ENCODE peak calls at places on chromosomes 13 and 19, in nine cellular contexts. Z is adrenal gland, S is RWPE1, R is progenitor cell of endocrine pancreas, K is cardiac fibroblast, C is foreskin fibroblast, O is HFFc6, P is cardiac muscle cell, G is neural progenitor cell. F is an unnamed sample.
A peak's percentile ranks its signal among the peaks of the same experiment; 100 is the strongest.

GRCh38 chr19:35290381-35291135 is 1.4 kb upstream of the MAG start:
- DNase-seq in Z (no peak), S (no peak), R (no peak), K (no peak), C (no peak), O (no peak), P (no peak), G (no peak), F (no peak)

GRCh38 chr13:27522847-27523246 is 72.5 kb upstream of the MTIF3 start:
- DNase-seq in Z (no peak), S (no peak), R (no peak), K (no peak), C (no peak), O (no peak), P (no peak), G (no peak), F (no peak)

GRCh38 chr13:44792096-44792495 is 197.2 kb downstream of the NUFIP1 start:
- DNase-seq in Z (no peak), S (no peak), R (no peak), K (no peak), C (no peak), O (no peak), P (no peak), G (no peak), F (no peak)

GRCh38 chr19:58563034-58563573 is 4.7 kb upstream of the UBE2M start:
- DNase-seq in Z (no peak), S (no peak), R (no peak), K (peak; percentile 19), C (peak; percentile 46), O (no peak), P (peak; percentile 21), G (no peak), F (no peak)

GRCh38 chr19:6223461-6224307 is 56.1 kb downstream of the MLLT1 start:
- DNase-seq in Z (peak; percentile 73), S (no peak), R (no peak), K (no peak), C (no peak), O (no peak), P (no peak), G (no peak), F (no peak)

GRCh38 chr13:99981115-99982020 is at the start of gene ZIC2:
- DNase-seq in Z (peak; percentile 22), S (no peak), R (no peak), K (no peak), C (peak; percentile 55), O (peak; percentile 11), P (peak; percentile 34), G (peak; percentile 96), F (no peak)

GRCh38 chr13:99191900-99192399 is 8.7 kb upstream of the UBAC2 start:
- DNase-seq in Z (no peak), S (no peak), R (no peak), K (peak; percentile 11), C (peak; percentile 72), O (peak; percentile 4), P (peak; percentile 8), G (peak; percentile 16), F (no peak)

GRCh38 chr13:28181413-28181812 is 43.1 kb downstream of the PAN3 start:
- DNase-seq in Z (no peak), S (peak; percentile 68), R (no peak), K (peak; percentile 15), C (peak; percentile 76), O (peak; percentile 92), P (peak; percentile 20), G (no peak), F (no peak)

GRCh38 chr13:40580566-40581276 is 85.7 kb downstream of the FOXO1 start:
- DNase-seq in Z (no peak), S (no peak), R (no peak), K (peak; percentile 39), C (no peak), O (no peak), P (peak; percentile 28), G (no peak), F (no peak)

GRCh38 chr13:40579535-40579934 is 86.9 kb downstream of the FOXO1 start:
- DNase-seq in Z (no peak), S (no peak), R (no peak), K (no peak), C (no peak), O (no peak), P (no peak), G (no peak), F (no peak)

GRCh38 chr13:40581277-40581579 is 85.2 kb downstream of the FOXO1 start:
- DNase-seq in Z (no peak), S (no peak), R (no peak), K (no peak), C (no peak), O (no peak), P (no peak), G (no peak), F (no peak)

GRCh38 chr13:40576369-40576768 is 90.1 kb downstream of the FOXO1 start:
- DNase-seq in Z (no peak), S (no peak), R (no peak), K (no peak), C (no peak), O (no peak), P (no peak), G (no peak), F (no peak)

DNA sequence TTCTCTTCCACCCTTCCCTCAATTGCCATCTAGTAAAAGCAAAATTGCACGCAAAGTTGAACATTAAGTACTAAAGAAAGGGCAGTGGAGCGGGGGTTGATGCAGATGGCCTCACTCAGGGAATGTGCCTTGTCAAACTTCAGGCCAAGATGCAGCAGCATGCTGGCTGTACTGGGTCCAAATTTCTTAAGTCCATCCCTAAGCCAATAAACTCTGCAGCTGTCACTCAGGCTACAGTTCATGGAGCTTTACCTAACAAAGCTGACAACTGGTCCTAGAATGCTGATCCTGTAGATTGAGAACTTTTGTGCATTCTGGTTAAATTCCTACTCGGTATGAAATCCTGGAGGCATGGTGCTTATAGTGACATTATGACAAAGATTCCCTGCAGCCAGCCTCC is 88.4 kb downstream of the FOXO1 start:
- DNase-seq in Z (no peak), S (no peak), R (no peak), K (no peak), C (no peak), O (no peak), P (no peak), G (no peak), F (no peak)
- TF ChIP-seq CTCF in Z (no peak), S (no peak), R (no peak), K (no peak), C (no peak), O (no peak), P (no peak), G (no peak), F (no peak)

GRCh38 chr19:51294977-51295375 is 16.5 kb upstream of the IGLON5 start:
- DNase-seq in Z (no peak), S (no peak), R (no peak), K (no peak), C (no peak), O (no peak), P (no peak), G (no peak), F (no peak)

GRCh38 chr19:51296331-51297093 is 14.9 kb upstream of the IGLON5 start:
- DNase-seq in Z (no peak), S (no peak), R (no peak), K (no peak), C (no peak), O (no peak), P (peak; percentile 19), G (peak; percentile 33), F (no peak)

GRCh38 chr19:51297406-51297805 is 14.0 kb upstream of the IGLON5 start:
- DNase-seq in Z (no peak), S (no peak), R (no peak), K (no peak), C (no peak), O (no peak), P (no peak), G (no peak), F (no peak)

GRCh38 chr19:51294211-51294976 is 17.1 kb upstream of the IGLON5 start:
- DNase-seq in Z (no peak), S (no peak), R (no peak), K (no peak), C (no peak), O (no peak), P (no peak), G (peak; percentile 27), F (no peak)

DNA sequence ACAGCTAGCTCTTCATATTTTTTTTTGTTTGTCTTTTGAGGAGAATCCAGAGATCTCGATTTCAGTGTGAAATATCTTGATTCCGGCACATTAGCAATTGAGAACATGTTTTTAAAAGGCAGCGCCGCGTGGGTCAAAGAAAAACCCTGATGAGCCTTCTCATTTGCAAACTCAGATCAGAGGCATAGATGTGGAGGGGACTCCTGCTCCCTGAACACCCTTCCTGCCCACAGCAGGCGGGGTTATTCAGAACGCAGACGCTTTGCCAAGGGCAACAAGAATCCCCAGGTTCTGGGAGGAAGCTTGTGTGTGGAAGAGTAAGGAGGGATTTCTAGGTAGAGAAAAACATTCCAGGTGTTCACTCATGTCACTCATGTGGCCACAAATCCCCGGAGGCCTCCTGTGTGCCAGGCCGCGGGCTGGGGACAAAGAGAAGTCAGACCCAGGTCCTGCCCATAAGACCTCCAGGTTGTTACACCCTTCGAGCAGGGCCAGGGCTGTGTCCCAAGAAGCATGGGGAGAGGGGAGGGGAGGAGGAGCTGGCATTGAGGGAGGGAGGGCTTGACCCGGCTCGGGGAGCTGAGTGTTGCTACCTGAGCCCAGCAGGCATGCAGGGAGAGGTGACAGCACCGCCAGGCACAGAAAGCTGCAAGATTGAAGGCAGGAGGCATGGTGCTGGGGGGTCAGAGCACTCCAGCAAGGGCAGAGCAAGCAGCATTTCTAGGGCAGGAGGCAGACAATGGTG is 15.9 kb upstream of the IGLON5 start:
- DNase-seq in Z (no peak), S (no peak), R (no peak), K (no peak), C (no peak), O (no peak), P (no peak), G (peak; percentile 30), F (no peak)
- TF ChIP-seq CTCF in Z (no peak), S (no peak), R (no peak), K (no peak), C (no peak), O (no peak), P (no peak), G (no peak), F (no peak)

GRCh38 chr13:39415003-39415402 is 188.0 kb downstream of the LHFPL6 start:
- DNase-seq in Z (no peak), S (no peak), R (no peak), K (peak; percentile 96), C (peak; percentile 33), O (no peak), P (peak; percentile 96), G (no peak), F (peak; percentile 10)

GRCh38 chr13:39414339-39414738 is 188.7 kb downstream of the LHFPL6 start:
- DNase-seq in Z (no peak), S (no peak), R (no peak), K (no peak), C (no peak), O (no peak), P (no peak), G (no peak), F (no peak)

GRCh38 chr13:39417643-39418042 is 185.3 kb downstream of the LHFPL6 start:
- DNase-seq in Z (no peak), S (peak; percentile 8), R (no peak), K (peak; percentile 67), C (peak; percentile 54), O (peak; percentile 54), P (peak; percentile 71), G (peak; percentile 49), F (peak; percentile 86)

GRCh38 chr13:39417131-39417530 is 185.9 kb downstream of the LHFPL6 start:
- DNase-seq in Z (no peak), S (no peak), R (no peak), K (peak; percentile 49), C (peak; percentile 20), O (peak; percentile 8), P (peak; percentile 57), G (peak; percentile 61), F (no peak)

DNA sequence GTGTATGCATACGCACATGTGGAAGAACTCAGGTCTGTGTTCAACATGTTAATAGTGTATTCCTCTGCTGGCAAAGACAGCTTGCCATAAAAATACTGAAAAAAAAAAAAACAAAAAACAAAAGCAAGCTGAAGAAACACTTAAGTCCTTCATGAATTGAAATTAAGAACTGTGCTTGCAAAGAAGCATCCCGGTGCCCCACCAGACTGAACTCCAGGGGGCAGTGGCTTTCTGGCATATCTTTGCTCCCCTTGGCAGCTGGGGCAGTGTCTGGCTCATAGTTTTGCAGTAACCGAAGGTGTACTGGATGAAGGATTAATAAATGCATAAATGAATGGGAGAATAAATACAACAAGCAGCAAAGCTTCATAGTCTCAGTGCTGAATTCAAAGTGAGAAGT is 187.6 kb downstream of the LHFPL6 start:
- DNase-seq in Z (peak; percentile 54), S (peak; percentile 6), R (no peak), K (peak; percentile 78), C (peak; percentile 78), O (peak; percentile 55), P (peak; percentile 77), G (peak; percentile 54), F (peak; percentile 27)
- TF ChIP-seq CTCF in Z (peak; percentile 53), S (peak; percentile 27), R (peak; percentile 35), K (peak; percentile 70), C (peak; percentile 60), O (peak; percentile 82), P (peak; percentile 64), G (peak; percentile 60), F (peak; percentile 73)

GRCh38 chr13:23050126-23050525 is 130.7 kb upstream of the SGCG start:
- DNase-seq in Z (no peak), S (no peak), R (no peak), K (no peak), C (no peak), O (no peak), P (no peak), G (no peak), F (no peak)

GRCh38 chr13:23044906-23045305 is 135.9 kb upstream of the SGCG start:
- DNase-seq in Z (no peak), S (no peak), R (no peak), K (no peak), C (no peak), O (no peak), P (no peak), G (no peak), F (no peak)
- TF ChIP-seq CTCF in Z (no peak), S (no peak), R (no peak), K (no peak), C (no peak), O (no peak), P (no peak), G (no peak), F (no peak)

F was measured in retinal pigment epithelial cell.